ENCODE peak calls at places on chromosomes 16 and 17, in four cellular contexts. J is OCI-LY7, C is HCT116, W is GM23338. K is an unnamed sample.

GRCh38 chr17:12512712-12513355 is 152.9 kb upstream of the MYOCD start:
- DNase-seq in J (no peak), C (no peak), W (no peak), K (no peak)

GRCh38 chr17:40352779-40353394 is 11.7 kb downstream of the GJD3 start:
- DNase-seq in J (no peak), C (no peak), W (no peak), K (no peak)

GRCh38 chr17:6241381-6241780 is 171.2 kb downstream of the WSCD1 start:
- DNase-seq in J (no peak), C (no peak), W (peak; percentile 44), K (no peak)

GRCh38 chr17:17944743-17945142 is 27.5 kb downstream of the TOM1L2 start:
- DNase-seq in J (no peak), C (no peak), W (no peak), K (peak; percentile 37)

GRCh38 chr16:56589141-56590039 is at the start of gene MT3:
- DNase-seq in J (no peak), C (no peak), W (peak; percentile 87), K (peak; percentile 85)

GRCh38 chr16:3012828-3013420 is at the start of gene CLDN9:
- DNase-seq in J (no peak), C (no peak), W (peak; percentile 75), K (peak; percentile 58)

GRCh38 chr16:74999208-74999682 is 421 bp downstream of the ZNRF1 start:
- DNase-seq in J (no peak), C (no peak), W (peak; percentile 36), K (no peak)

GRCh38 chr17:16282522-16282921 is 65.5 kb downstream of the PIGL start:
- DNase-seq in J (no peak), C (peak; percentile 66), W (no peak), K (no peak)

GRCh38 chr16:23435500-23435899 is 17.5 kb downstream of the COG7 start:
- DNase-seq in J (peak; percentile 78), C (peak; percentile 49), W (peak; percentile 85), K (peak; percentile 79)

DNA sequence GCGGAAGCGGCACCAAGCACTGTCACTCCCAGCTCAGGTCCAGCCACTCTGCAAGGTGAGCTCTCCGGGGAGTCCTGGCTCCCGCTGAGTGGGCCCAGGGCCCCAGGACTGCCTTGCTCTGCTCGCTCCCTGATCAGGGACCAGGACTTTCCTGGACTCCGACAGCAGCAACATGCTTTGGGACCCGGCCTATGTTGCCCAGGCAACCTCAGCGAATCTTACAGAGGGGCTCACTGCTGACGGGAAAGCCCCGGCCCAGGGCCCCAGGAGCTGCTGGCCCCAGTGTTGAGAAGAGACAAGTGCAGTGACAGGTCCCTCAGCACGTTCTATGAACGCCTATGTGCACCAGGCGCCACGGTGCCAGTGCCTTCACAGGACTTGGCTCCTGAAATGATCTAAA is 28.4 kb downstream of the C16orf74 start:
- DNase-seq in J (no peak), C (no peak), W (no peak), K (no peak)
- H3K4me1 ChIP-seq in J (peaks cover 8% of the 10 kb centered on the region), C (peaks cover 37% of the 10 kb centered on the region), W (no peaks in the 10 kb centered on the region), K (peaks cover 7% of the 10 kb centered on the region)

DNA sequence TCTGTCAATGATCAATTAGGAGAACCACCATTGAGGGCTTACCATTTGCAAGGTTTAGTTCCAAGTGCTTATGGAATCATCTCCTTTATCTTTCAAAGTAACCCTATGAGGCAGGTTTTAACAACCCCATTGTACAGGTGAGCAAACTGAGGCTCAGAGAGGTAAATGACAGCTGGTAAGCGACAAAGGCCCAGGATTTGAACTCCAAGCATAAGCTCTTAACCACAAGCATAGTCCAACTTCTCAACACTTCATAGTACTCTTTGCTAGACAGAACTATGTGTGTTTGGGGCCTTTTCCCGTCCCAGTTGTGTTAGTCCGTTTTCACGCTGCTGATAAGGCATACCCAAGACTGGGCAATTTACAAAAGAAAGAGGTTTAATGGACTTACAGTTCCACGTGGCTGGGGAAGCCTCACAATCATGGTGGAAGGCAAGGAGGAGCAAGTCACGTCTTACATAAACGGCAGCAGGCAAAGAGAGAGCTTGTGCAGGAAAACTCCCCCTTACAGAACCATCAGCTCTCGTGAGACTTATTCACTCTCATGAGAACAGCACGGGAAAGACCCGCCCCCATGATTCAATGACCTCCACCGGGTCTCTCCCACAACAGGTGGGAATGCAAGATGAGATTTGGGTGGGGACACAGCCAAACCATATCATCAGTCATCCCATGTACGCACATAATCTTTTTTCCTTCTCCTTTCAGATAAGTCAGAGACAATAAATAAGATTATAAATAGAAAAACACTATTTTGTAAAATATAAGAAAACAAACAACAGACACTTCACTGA is 6.4 kb downstream of the RPH3AL start:
- DNase-seq in J (no peak), C (no peak), W (no peak), K (no peak)
- H3K4me2 ChIP-seq in J (no peak overlapping the region), C (no peak overlapping the region), W (no peak overlapping the region), K (no peak overlapping the region)

GRCh38 chr17:69643686-69644085 is 229.2 kb downstream of the MAP2K6 start:
- DNase-seq in J (no peak), C (no peak), W (no peak), K (no peak)

GRCh38 chr17:69639096-69639495 is 224.6 kb downstream of the MAP2K6 start:
- DNase-seq in J (no peak), C (no peak), W (no peak), K (no peak)

GRCh38 chr17:69637399-69638165 is 223.1 kb downstream of the MAP2K6 start:
- DNase-seq in J (no peak), C (no peak), W (no peak), K (peak; percentile 43)

GRCh38 chr17:69638516-69638915 is 224.0 kb downstream of the MAP2K6 start:
- DNase-seq in J (no peak), C (no peak), W (no peak), K (no peak)

DNA sequence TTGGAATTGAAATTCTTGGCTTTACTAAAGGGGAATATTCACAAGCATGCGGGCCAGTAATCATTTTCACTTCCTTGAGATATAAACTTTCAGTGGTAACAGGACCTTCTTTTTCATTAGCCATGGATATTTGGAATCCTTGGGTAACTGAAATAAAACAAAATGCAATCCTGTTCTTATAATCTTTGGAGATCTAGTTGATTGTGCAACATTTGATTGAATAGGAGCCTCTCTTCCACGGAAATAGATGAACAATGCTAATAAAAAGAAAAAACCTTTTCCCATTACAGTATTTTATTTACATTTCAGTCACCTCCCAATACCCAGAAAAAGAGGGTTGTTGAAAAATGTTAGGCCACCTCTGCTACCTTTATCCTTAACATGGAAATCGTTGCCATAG is 225.6 kb downstream of the MAP2K6 start:
- DNase-seq in J (no peak), C (no peak), W (no peak), K (no peak)
- H3K4me1 ChIP-seq in J (no peaks in the 10 kb centered on the region), C (no peaks in the 10 kb centered on the region), W (no peaks in the 10 kb centered on the region), K (peaks cover 10% of the 10 kb centered on the region)

GRCh38 chr16:85261205-85261604 is 148.9 kb upstream of the CIBAR2 start:
- DNase-seq in J (peak; percentile 30), C (no peak), W (no peak), K (no peak)
- H3K4me2 ChIP-seq in J (peak overlapping the region; percentile 54), C (no peak overlapping the region), W (no peak overlapping the region), K (no peak overlapping the region)

GRCh38 chr17:57356153-57356721 is 99.9 kb downstream of the MSI2 start:
- DNase-seq in J (peak; percentile 86), C (no peak), W (no peak), K (no peak)
- H3K4me1 ChIP-seq in J (peaks cover 87% of the 10 kb centered on the region), C (peaks cover 19% of the 10 kb centered on the region), W (peaks cover 28% of the 10 kb centered on the region), K (peaks cover 46% of the 10 kb centered on the region)

GRCh38 chr17:9974460-9975381 is 69.7 kb upstream of the RCVRN start:
- DNase-seq in J (no peak), C (no peak), W (no peak), K (no peak)

GRCh38 chr17:9971991-9972390 is 66.9 kb upstream of the RCVRN start:
- DNase-seq in J (no peak), C (no peak), W (no peak), K (no peak)

GRCh38 chr17:9969301-9969935 is 64.3 kb upstream of the RCVRN start:
- DNase-seq in J (no peak), C (no peak), W (no peak), K (no peak)

GRCh38 chr17:9973689-9974459 is 68.8 kb upstream of the RCVRN start:
- DNase-seq in J (no peak), C (no peak), W (no peak), K (no peak)

DNA sequence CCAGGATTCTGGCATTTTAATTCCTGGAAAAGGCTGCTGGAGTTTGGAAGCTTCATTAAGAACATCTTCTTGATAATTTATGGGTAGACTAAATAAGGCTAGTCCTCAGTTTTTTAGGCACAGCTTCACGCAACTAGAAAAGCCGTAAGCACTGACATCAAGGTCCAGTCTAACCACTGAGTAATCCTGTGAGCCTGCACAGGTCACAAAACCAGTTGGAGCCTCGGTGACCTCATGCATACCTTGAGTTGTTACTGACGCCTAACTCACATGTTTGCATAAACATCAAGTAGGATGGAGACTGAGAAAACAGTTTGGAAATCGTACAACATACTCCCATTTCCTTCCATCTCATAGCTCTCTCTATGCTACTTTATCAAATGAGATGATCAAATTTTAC is 63.8 kb upstream of the RCVRN start:
- DNase-seq in J (no peak), C (no peak), W (no peak), K (no peak)
- H3K4me2 ChIP-seq in J (no peak overlapping the region), C (no peak overlapping the region), W (no peak overlapping the region), K (no peak overlapping the region)

GRCh38 chr17:80846932-80847331 is 144.7 kb upstream of the CHMP6 start:
- DNase-seq in J (no peak), C (no peak), W (no peak), K (no peak)

GRCh38 chr17:80843741-80844156 is 147.9 kb upstream of the CHMP6 start:
- DNase-seq in J (no peak), C (no peak), W (no peak), K (no peak)

GRCh38 chr17:80845863-80846671 is 145.6 kb upstream of the CHMP6 start:
- DNase-seq in J (peak; percentile 91), C (no peak), W (no peak), K (no peak)

GRCh38 chr17:80844418-80844990 is 147.1 kb upstream of the CHMP6 start:
- DNase-seq in J (no peak), C (no peak), W (no peak), K (no peak)

DNA sequence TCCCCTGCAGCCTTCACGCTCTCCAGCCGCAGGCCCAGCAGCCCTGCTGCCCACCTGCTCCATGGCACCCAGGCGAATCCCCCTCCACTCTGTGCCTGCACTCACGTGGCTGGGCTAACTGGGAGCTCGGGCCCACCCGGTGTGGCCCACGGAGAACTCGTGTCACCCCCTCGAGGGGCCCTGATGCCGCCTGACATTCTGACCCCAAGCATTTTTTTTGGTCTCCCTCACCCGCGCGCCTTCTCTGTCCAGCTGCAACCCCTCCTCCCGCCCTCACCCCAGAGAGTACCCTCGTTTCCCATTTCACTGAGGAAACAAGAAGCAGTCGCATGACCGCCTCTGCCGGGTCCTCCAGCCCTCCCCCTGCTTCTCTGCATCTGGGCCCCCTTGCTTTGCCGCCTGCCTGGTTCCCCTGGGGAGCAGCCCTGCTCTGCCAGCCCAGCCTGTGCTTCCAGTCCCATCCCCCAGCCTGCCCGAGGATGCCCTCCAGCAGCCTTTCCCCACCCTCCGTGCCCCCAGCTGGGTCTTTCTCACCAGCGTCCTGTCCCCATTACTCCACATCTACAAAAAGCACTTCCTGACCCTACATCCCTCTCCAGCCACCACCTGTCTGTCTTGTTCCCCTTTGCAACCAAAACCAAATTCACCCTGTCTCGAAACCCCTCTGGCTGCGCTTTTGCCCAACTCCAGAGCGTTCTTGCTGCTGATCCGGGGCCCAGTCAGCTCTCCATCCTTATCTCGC is 146.3 kb upstream of the CHMP6 start:
- DNase-seq in J (peak; percentile 64), C (no peak), W (no peak), K (no peak)
- H3K4me1 ChIP-seq in J (peaks cover 36% of the 10 kb centered on the region), C (no peaks in the 10 kb centered on the region), W (no peaks in the 10 kb centered on the region), K (peaks cover 13% of the 10 kb centered on the region)

GRCh38 chr17:45409659-45410076 is 23.0 kb downstream of the ARHGAP27 start:
- DNase-seq in J (peak; percentile 56), C (no peak), W (no peak), K (no peak)
- H3K4me2 ChIP-seq in J (peak overlapping the region; percentile 92), C (no peak overlapping the region), W (no peak overlapping the region), K (no peak overlapping the region)

GRCh38 chr17:65025288-65025687 is 31.3 kb downstream of the GNA13 start:
- DNase-seq in J (no peak), C (no peak), W (no peak), K (no peak)
- H3K4me1 ChIP-seq in J (peaks cover 88% of the 10 kb centered on the region), C (peaks cover 33% of the 10 kb centered on the region), W (peaks cover 5% of the 10 kb centered on the region), K (no peaks in the 10 kb centered on the region)